ENCODE peak calls at places on chromosomes 6 and 20, in four cellular contexts. B is HepG2, H is GM12878, F is K562. Y is an unnamed sample.

GRCh38 chr20:20710443-20710842 is 2.0 kb downstream of the RALGAPA2 start:
- DNase-seq in H (no peak), B (no peak), F (no peak), Y (no peak)

GRCh38 chr6:80366721-80367120 is 260.2 kb downstream of the BCKDHB start:
- DNase-seq in B (no peak), F (no peak), H (no peak), Y (no peak)

GRCh38 chr6:110404602-110405001 is 10.8 kb downstream of the DDO start:
- DNase-seq in F (no peak), H (no peak), B (no peak), Y (no peak)

GRCh38 chr6:142850653-142851434 is 94.1 kb downstream of the HIVEP2 start:
- DNase-seq in F (no peak), H (peak; percentile 64), B (no peak), Y (no peak)

GRCh38 chr6:145688493-145688905 is 46.8 kb downstream of the EPM2A start:
- DNase-seq in B (no peak), H (no peak), F (no peak), Y (no peak)

GRCh38 chr6:130882370-130882769 is 55.2 kb downstream of the SMLR1 start:
- DNase-seq in F (no peak), H (no peak), B (no peak), Y (no peak)

GRCh38 chr20:64229537-64230061 is 25.9 kb upstream of the PCMTD2 start:
- DNase-seq in H (no peak), B (no peak), F (no peak), Y (no peak)

GRCh38 chr20:5848711-5849505 is 98.7 kb downstream of the SHLD1 start:
- DNase-seq in H (peak; percentile 24), B (no peak), F (no peak), Y (no peak)

GRCh38 chr6:24064106-24064505 is 61.9 kb upstream of the NRSN1 start:
- DNase-seq in H (no peak), B (peak; percentile 62), F (peak; percentile 6), Y (no peak)

GRCh38 chr20:44832724-44833123 is 22.4 kb upstream of the RIMS4 start:
- DNase-seq in H (no peak), F (no peak), B (no peak), Y (no peak)

GRCh38 chr6:71336901-71337300 is 48.3 kb downstream of the OGFRL1 start:
- DNase-seq in H (no peak), F (no peak), B (no peak), Y (no peak)

GRCh38 chr6:159090530-159091306 is 45.9 kb upstream of the TAGAP start:
- DNase-seq in F (no peak), H (no peak), B (no peak), Y (no peak)

GRCh38 chr20:23049933-23050838 is 714 bp upstream of the THBD start:
- DNase-seq in B (no peak), F (no peak), H (no peak), Y (no peak)

GRCh38 chr20:54168961-54169862 is 4.6 kb downstream of the CYP24A1 start:
- DNase-seq in H (no peak), B (peak; percentile 77), F (no peak), Y (no peak)

GRCh38 chr6:72554761-72555221 is 67.1 kb upstream of the KCNQ5 start:
- DNase-seq in F (peak; percentile 52), B (no peak), H (no peak), Y (no peak)

GRCh38 chr20:34980543-34981213 is 25.0 kb downstream of the MYH7B start:
- DNase-seq in B (no peak), H (no peak), F (no peak), Y (peak; percentile 49)

GRCh38 chr6:119575721-119576120 is 226.2 kb upstream of the MAN1A1 start:
- DNase-seq in B (no peak), F (peak; percentile 10), H (no peak), Y (no peak)

GRCh38 chr20:33772439-33772838 is 38.7 kb upstream of the CHMP4B start:
- DNase-seq in H (no peak), B (no peak), F (no peak), Y (no peak)

GRCh38 chr20:57089701-57090144 is 176.7 kb downstream of the BMP7 start:
- DNase-seq in F (peak; percentile 73), B (peak; percentile 63), H (no peak), Y (peak; percentile 97)

GRCh38 chr6:89254569-89254968 is 37.4 kb upstream of the GABRR1 start:
- DNase-seq in F (no peak), B (no peak), H (no peak), Y (no peak)

GRCh38 chr6:1286972-1287600 is 24.8 kb upstream of the FOXQ1 start:
- DNase-seq in B (no peak), H (no peak), F (no peak), Y (no peak)

GRCh38 chr6:110760589-110760988 is 54.7 kb downstream of the CDK19 start:
- DNase-seq in H (no peak), B (peak; percentile 25), F (no peak), Y (no peak)

GRCh38 chr20:25686081-25687077 is 10.3 kb downstream of the ZNF337 start:
- DNase-seq in F (no peak), B (no peak), H (no peak), Y (no peak)

GRCh38 chr20:32681175-32682084 is 7.7 kb upstream of the C20orf203 start:
- DNase-seq in F (peak; percentile 97), B (no peak), H (no peak), Y (peak; percentile 67)

GRCh38 chr6:16019462-16019861 is 109.4 kb upstream of the MYLIP start:
- DNase-seq in F (no peak), H (no peak), B (no peak), Y (no peak)

GRCh38 chr6:33433560-33434191 is 13.8 kb downstream of the SYNGAP1 start:
- DNase-seq in F (no peak), B (no peak), H (no peak), Y (no peak)

GRCh38 chr6:167847936-167848335 is 21.2 kb downstream of the AFDN start:
- DNase-seq in H (no peak), F (no peak), B (no peak), Y (no peak)

GRCh38 chr6:80520195-80520594 is 413.7 kb downstream of the BCKDHB start:
- DNase-seq in F (no peak), H (no peak), B (no peak), Y (no peak)

GRCh38 chr6:73734843-73735453 is 38.9 kb downstream of the CD109 start:
- DNase-seq in B (no peak), H (no peak), F (no peak), Y (no peak)

GRCh38 chr6:73739097-73739496 is 43.1 kb downstream of the CD109 start:
- DNase-seq in H (no peak), B (peak; percentile 66), F (peak; percentile 73), Y (no peak)

GRCh38 chr6:73742433-73742832 is 46.4 kb downstream of the CD109 start:
- DNase-seq in H (no peak), B (no peak), F (no peak), Y (no peak)

GRCh38 chr6:73733791-73734190 is 37.8 kb downstream of the CD109 start:
- DNase-seq in F (no peak), H (no peak), B (no peak), Y (no peak)

DNA sequence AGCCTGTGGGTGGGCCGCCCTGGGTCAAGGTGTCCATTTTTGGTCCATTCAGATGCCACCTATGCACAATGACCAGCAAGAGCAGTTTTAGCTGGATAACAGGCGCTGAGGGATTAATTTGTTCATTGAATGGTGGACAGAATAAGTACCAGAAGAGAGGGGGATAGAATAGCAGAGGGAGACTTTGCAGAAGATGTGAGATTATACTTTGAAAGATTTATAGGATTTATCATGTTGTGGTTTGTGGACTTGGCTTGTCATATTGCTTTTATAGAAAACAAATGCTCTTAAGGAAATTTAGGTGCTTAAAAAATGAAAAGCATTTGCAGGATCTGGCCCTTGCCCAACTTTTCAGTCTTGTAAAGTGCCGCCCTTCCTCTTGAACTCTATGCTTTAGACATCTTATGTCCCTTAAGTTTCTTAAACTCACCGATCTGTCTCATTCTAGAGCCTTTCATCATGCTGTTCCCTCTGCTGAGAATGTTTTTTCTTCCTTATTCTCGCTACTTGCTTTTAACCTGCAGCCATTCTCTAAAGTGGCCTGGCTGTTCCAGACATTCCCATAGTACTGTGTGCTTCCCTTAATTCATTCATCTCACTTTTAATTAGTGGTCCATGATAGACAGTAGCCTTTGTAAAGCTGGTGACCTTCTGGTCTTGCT is 42.5 kb downstream of the CD109 start:
- DNase-seq in B (no peak), H (no peak), F (no peak), Y (no peak)
- TF ChIP-seq CBX5 in B (no peak), H (no peak), F (no peak), Y (no peak)

GRCh38 chr6:169961772-169962561 is 210.5 kb downstream of the ERMARD start:
- DNase-seq in F (no peak), H (no peak), B (no peak), Y (peak; percentile 76)

GRCh38 chr6:169960531-169960890 is 209.1 kb downstream of the ERMARD start:
- DNase-seq in B (no peak), F (no peak), H (no peak), Y (no peak)

GRCh38 chr6:169959129-169960002 is 207.9 kb downstream of the ERMARD start:
- DNase-seq in F (peak; percentile 14), B (no peak), H (no peak), Y (no peak)

GRCh38 chr6:169960003-169960344 is 208.6 kb downstream of the ERMARD start:
- DNase-seq in F (no peak), H (no peak), B (no peak), Y (no peak)

DNA sequence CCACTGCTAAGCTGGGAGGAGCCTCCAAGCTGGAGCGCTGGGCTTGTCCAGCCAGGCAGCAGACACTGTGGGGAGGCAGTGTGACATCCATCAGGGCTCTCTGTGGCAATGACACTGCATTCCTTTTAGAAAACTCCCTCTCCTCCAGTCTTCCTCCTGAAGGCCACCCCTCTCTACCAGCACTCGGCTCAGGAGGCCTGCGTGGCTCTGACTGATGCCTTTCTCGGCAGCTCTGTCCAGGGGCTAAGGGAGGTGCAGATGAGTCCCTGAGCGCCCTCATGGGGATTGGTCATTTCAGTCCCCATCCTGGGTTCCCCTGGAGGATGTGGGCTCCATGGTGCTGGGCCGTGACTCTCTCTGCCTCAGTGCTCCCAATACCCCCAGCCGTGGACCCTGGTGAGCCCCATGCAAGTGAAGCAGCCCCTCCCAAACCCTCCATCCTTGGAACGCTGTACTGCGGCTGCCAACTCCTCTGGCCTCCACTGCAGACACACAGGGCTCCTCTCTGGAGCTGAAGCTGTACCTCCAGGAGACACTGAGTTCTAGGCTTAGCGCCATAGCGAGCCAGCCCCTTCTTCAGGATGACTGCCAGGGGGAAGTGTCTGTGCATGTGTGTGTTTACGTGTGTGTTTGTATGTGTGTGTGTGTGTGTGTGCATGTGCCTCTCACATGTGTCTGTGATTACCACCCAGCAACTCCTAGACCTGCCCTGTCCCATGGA is 209.6 kb downstream of the ERMARD start:
- DNase-seq in F (no peak), B (no peak), H (no peak), Y (peak; percentile 44)
- TF ChIP-seq CBX5 in F (no peak), B (no peak), H (no peak), Y (no peak)

GRCh38 chr6:45445749-45446454 is 68.2 kb upstream of the SUPT3H start:
- DNase-seq in H (no peak), F (peak; percentile 94), B (peak; percentile 98), Y (no peak)
- TF ChIP-seq CBX5 in H (no peak), F (peak; percentile 58), B (peak; percentile 100), Y (no peak)

DNA sequence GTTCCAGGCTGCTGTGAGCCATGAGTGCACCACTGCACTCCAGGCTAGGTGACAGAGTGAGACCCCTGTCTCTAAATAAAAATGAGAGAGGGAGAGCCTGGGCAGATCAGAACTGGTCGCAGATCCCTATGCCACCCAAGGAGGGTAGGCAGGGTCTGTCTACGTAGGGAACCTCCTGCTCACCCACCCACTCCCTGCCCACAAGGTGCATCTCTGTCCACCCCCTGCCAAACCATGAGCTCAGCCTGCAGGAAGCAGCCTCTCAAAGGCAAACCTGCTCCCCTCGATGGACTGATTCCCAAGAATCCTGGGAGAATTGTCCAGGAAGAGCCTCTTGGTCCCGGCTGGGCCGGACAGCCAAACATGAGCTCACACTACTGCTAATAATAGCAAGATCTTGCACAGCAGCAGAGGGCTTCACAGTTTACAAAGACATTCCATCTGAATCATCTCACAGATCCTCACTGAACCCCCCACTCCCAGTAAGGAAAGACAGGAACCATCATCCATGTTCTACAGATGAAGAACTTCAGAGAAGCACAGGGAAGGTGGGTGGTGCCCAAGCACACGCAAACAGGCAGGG is 27.8 kb upstream of the TLDC2 start:
- DNase-seq in F (no peak), H (no peak), B (no peak), Y (no peak)
- TF ChIP-seq CBX5 in F (no peak), H (no peak), B (no peak), Y (no peak)